ENCODE peak calls at places on chromosomes 16 and 17, in seven cellular contexts. One of them, this sample, is unnamed.
A peak's percentile ranks its signal among the peaks of the same experiment; 100 is the strongest.

GRCh38 chr16:66521951-66522771 is 27.8 kb downstream of the TK2 start:
- DNase-seq in T-helper 9 cell: peak; percentile 77
- DNase-seq in fibroblast of the conjunctiva: no peak
- DNase-seq in GM20000: peak; percentile 57
- DNase-seq in NCI-H1930: no peak
- DNase-seq in osteocyte: no peak
- DNase-seq in stimulated activated CD4-positive, alpha-beta T cell treated with anti-CD3 and anti-CD28 coated beads, Interleukin-4, amount 100 ng/mL, for 4 hours: peak; percentile 95
- DNase-seq in this sample: peak; percentile 77

GRCh38 chr17:33291248-33292183 is 1.6 kb downstream of the ASIC2 start:
- DNase-seq in osteocyte: no peak
- DNase-seq in GM20000: no peak
- DNase-seq in NCI-H1930: no peak
- DNase-seq in stimulated activated CD4-positive, alpha-beta T cell treated with anti-CD3 and anti-CD28 coated beads, Interleukin-4, amount 100 ng/mL, for 4 hours: no peak
- DNase-seq in T-helper 9 cell: no peak
- DNase-seq in fibroblast of the conjunctiva: no peak
- DNase-seq in this sample: no peak

GRCh38 chr17:13725286-13725990 is 123.7 kb upstream of the HS3ST3A1 start:
- DNase-seq in stimulated activated CD4-positive, alpha-beta T cell treated with anti-CD3 and anti-CD28 coated beads, Interleukin-4, amount 100 ng/mL, for 4 hours: no peak
- DNase-seq in osteocyte: no peak
- DNase-seq in GM20000: no peak
- DNase-seq in T-helper 9 cell: no peak
- DNase-seq in NCI-H1930: no peak
- DNase-seq in fibroblast of the conjunctiva: peak; percentile 39
- DNase-seq in this sample: no peak

GRCh38 chr17:48554412-48555090 is 9.6 kb upstream of the HOXB2 start:
- DNase-seq in stimulated activated CD4-positive, alpha-beta T cell treated with anti-CD3 and anti-CD28 coated beads, Interleukin-4, amount 100 ng/mL, for 4 hours: no peak
- DNase-seq in GM20000: no peak
- DNase-seq in osteocyte: no peak
- DNase-seq in fibroblast of the conjunctiva: no peak
- DNase-seq in NCI-H1930: no peak
- DNase-seq in T-helper 9 cell: no peak
- DNase-seq in this sample: peak; percentile 34

GRCh38 chr16:86046026-86046713 is 147.2 kb downstream of the IRF8 start:
- DNase-seq in stimulated activated CD4-positive, alpha-beta T cell treated with anti-CD3 and anti-CD28 coated beads, Interleukin-4, amount 100 ng/mL, for 4 hours: no peak
- DNase-seq in fibroblast of the conjunctiva: no peak
- DNase-seq in T-helper 9 cell: no peak
- DNase-seq in NCI-H1930: no peak
- DNase-seq in GM20000: no peak
- DNase-seq in osteocyte: no peak
- DNase-seq in this sample: no peak

GRCh38 chr17:59666235-59666634 is 41.0 kb downstream of the PTRH2 start:
- DNase-seq in T-helper 9 cell: no peak
- DNase-seq in fibroblast of the conjunctiva: no peak
- DNase-seq in NCI-H1930: no peak
- DNase-seq in stimulated activated CD4-positive, alpha-beta T cell treated with anti-CD3 and anti-CD28 coated beads, Interleukin-4, amount 100 ng/mL, for 4 hours: no peak
- DNase-seq in GM20000: no peak
- DNase-seq in osteocyte: no peak
- DNase-seq in this sample: no peak

GRCh38 chr17:72176902-72177660 is 56.3 kb downstream of the SOX9 start:
- DNase-seq in T-helper 9 cell: no peak
- DNase-seq in stimulated activated CD4-positive, alpha-beta T cell treated with anti-CD3 and anti-CD28 coated beads, Interleukin-4, amount 100 ng/mL, for 4 hours: no peak
- DNase-seq in fibroblast of the conjunctiva: no peak
- DNase-seq in NCI-H1930: no peak
- DNase-seq in GM20000: no peak
- DNase-seq in osteocyte: no peak
- DNase-seq in this sample: no peak

GRCh38 chr16:87062569-87063442 is 254.4 kb downstream of the C16orf95 start:
- DNase-seq in fibroblast of the conjunctiva: peak; percentile 46
- DNase-seq in T-helper 9 cell: peak; percentile 13
- DNase-seq in GM20000: peak; percentile 88
- DNase-seq in NCI-H1930: no peak
- DNase-seq in osteocyte: peak; percentile 91
- DNase-seq in stimulated activated CD4-positive, alpha-beta T cell treated with anti-CD3 and anti-CD28 coated beads, Interleukin-4, amount 100 ng/mL, for 4 hours: peak; percentile 16
- DNase-seq in this sample: no peak

GRCh38 chr16:57675752-57676623 is 7.9 kb downstream of the ADGRG3 start:
- DNase-seq in GM20000: no peak
- DNase-seq in NCI-H1930: no peak
- DNase-seq in osteocyte: no peak
- DNase-seq in T-helper 9 cell: no peak
- DNase-seq in stimulated activated CD4-positive, alpha-beta T cell treated with anti-CD3 and anti-CD28 coated beads, Interleukin-4, amount 100 ng/mL, for 4 hours: no peak
- DNase-seq in fibroblast of the conjunctiva: no peak
- DNase-seq in this sample: no peak

GRCh38 chr17:66548158-66548557 is 245.7 kb downstream of the PRKCA start:
- DNase-seq in T-helper 9 cell: no peak
- DNase-seq in NCI-H1930: no peak
- DNase-seq in stimulated activated CD4-positive, alpha-beta T cell treated with anti-CD3 and anti-CD28 coated beads, Interleukin-4, amount 100 ng/mL, for 4 hours: peak; percentile 27
- DNase-seq in GM20000: no peak
- DNase-seq in osteocyte: no peak
- DNase-seq in fibroblast of the conjunctiva: no peak
- DNase-seq in this sample: peak; percentile 7

GRCh38 chr16:10994571-10994970 is 50.2 kb downstream of the CLEC16A start:
- DNase-seq in fibroblast of the conjunctiva: no peak
- DNase-seq in stimulated activated CD4-positive, alpha-beta T cell treated with anti-CD3 and anti-CD28 coated beads, Interleukin-4, amount 100 ng/mL, for 4 hours: no peak
- DNase-seq in osteocyte: no peak
- DNase-seq in T-helper 9 cell: no peak
- DNase-seq in GM20000: no peak
- DNase-seq in NCI-H1930: no peak
- DNase-seq in this sample: no peak

GRCh38 chr17:36730095-36730808 is 128.9 kb downstream of the MRM1 start:
- DNase-seq in NCI-H1930: no peak
- DNase-seq in fibroblast of the conjunctiva: no peak
- DNase-seq in osteocyte: no peak
- DNase-seq in GM20000: no peak
- DNase-seq in T-helper 9 cell: no peak
- DNase-seq in stimulated activated CD4-positive, alpha-beta T cell treated with anti-CD3 and anti-CD28 coated beads, Interleukin-4, amount 100 ng/mL, for 4 hours: no peak
- DNase-seq in this sample: no peak

GRCh38 chr16:56932588-56933265 is 785 bp downstream of the HERPUD1 start:
- DNase-seq in osteocyte: no peak
- DNase-seq in GM20000: peak; percentile 53
- DNase-seq in fibroblast of the conjunctiva: peak; percentile 67
- DNase-seq in T-helper 9 cell: peak; percentile 10
- DNase-seq in NCI-H1930: no peak
- DNase-seq in stimulated activated CD4-positive, alpha-beta T cell treated with anti-CD3 and anti-CD28 coated beads, Interleukin-4, amount 100 ng/mL, for 4 hours: peak; percentile 21
- DNase-seq in this sample: peak; percentile 15

GRCh38 chr17:58315750-58316149 is 12.8 kb downstream of the TSPOAP1 start:
- DNase-seq in T-helper 9 cell: no peak
- DNase-seq in fibroblast of the conjunctiva: no peak
- DNase-seq in osteocyte: peak; percentile 63
- DNase-seq in GM20000: no peak
- DNase-seq in NCI-H1930: no peak
- DNase-seq in stimulated activated CD4-positive, alpha-beta T cell treated with anti-CD3 and anti-CD28 coated beads, Interleukin-4, amount 100 ng/mL, for 4 hours: no peak
- DNase-seq in this sample: no peak

This sample was measured in CD8-positive, alpha-beta memory T cell.